ENCODE peak calls at places on chromosomes 6 and 20, in seven cellular contexts. Q is IMR-90, T is sigmoid colon, K is HCT116, P is tibial nerve, M is prostate gland, A is A549. O is an unnamed sample.
A peak's percentile ranks its signal among the peaks of the same experiment; 100 is the strongest.

GRCh38 chr6:53168516-53169257 is 20.0 kb upstream of the GCM1 start:
- DNase-seq in Q (peak; percentile 36), T (no peak), K (no peak), P (no peak), M (no peak), A (no peak), O (no peak)

GRCh38 chr20:12594410-12595130 is 414.2 kb upstream of the SPTLC3 start:
- DNase-seq in Q (no peak), T (no peak), K (no peak), P (no peak), M (no peak), A (peak; percentile 57), O (no peak)

GRCh38 chr20:10306440-10307358 is 88.1 kb downstream of the SNAP25 start:
- DNase-seq in Q (peak; percentile 91), T (no peak), K (no peak), P (no peak), M (no peak), A (no peak), O (no peak)

GRCh38 chr6:157609556-157609955 is 213.5 kb upstream of the SNX9 start:
- DNase-seq in Q (no peak), T (no peak), K (no peak), P (no peak), M (no peak), A (no peak), O (no peak)

GRCh38 chr6:12923644-12924235 is 207.2 kb downstream of the PHACTR1 start:
- DNase-seq in Q (no peak), T (no peak), K (no peak), P (no peak), M (no peak), A (no peak), O (no peak)

GRCh38 chr6:69162811-69163210 is 527.7 kb downstream of the ADGRB3 start:
- DNase-seq in Q (no peak), T (no peak), K (no peak), P (no peak), M (no peak), A (no peak), O (no peak)

GRCh38 chr20:2814587-2815051 is at the start of gene C20orf141:
- DNase-seq in Q (peak; percentile 99), T (no peak), K (no peak), P (peak; percentile 65), M (no peak), A (peak; percentile 82), O (no peak)

GRCh38 chr20:37303637-37304036 is 14.2 kb downstream of the MANBAL start:
- DNase-seq in Q (no peak), T (peak; percentile 25), K (no peak), P (no peak), M (no peak), A (peak; percentile 31), O (no peak)

GRCh38 chr6:168097621-168098430 is 18.8 kb upstream of the FRMD1 start:
- DNase-seq in Q (no peak), T (no peak), K (no peak), P (no peak), M (no peak), A (no peak), O (no peak)

GRCh38 chr6:39812496-39812852 is 20.3 kb downstream of the DAAM2 start:
- DNase-seq in Q (no peak), T (no peak), K (no peak), P (no peak), M (no peak), A (no peak), O (no peak)

GRCh38 chr6:39814236-39814635 is 22.1 kb downstream of the DAAM2 start:
- DNase-seq in Q (no peak), T (no peak), K (no peak), P (no peak), M (no peak), A (no peak), O (no peak)

GRCh38 chr6:39808934-39809333 is 16.8 kb downstream of the DAAM2 start:
- DNase-seq in Q (no peak), T (no peak), K (no peak), P (no peak), M (no peak), A (no peak), O (no peak)

GRCh38 chr6:39812853-39813533 is 20.8 kb downstream of the DAAM2 start:
- DNase-seq in Q (peak; percentile 68), T (no peak), K (no peak), P (peak; percentile 72), M (no peak), A (no peak), O (no peak)

GRCh38 chr6:39811835-39812345 is 19.7 kb downstream of the DAAM2 start:
- DNase-seq in Q (no peak), T (no peak), K (no peak), P (no peak), M (no peak), A (no peak), O (no peak)
- H3K27ac ChIP-seq in Q (no peak overlapping the region), T (peak overlapping the region; percentile 53), K (no peak overlapping the region), P (peak overlapping the region; percentile 62), M (no peak overlapping the region), A (no peak overlapping the region), O (peak overlapping the region; percentile 31)

GRCh38 chr6:129774697-129775447 is 64.9 kb upstream of the ARHGAP18 start:
- DNase-seq in Q (peak; percentile 82), T (peak; percentile 81), K (peak; percentile 68), P (peak; percentile 66), M (peak; percentile 25), A (peak; percentile 66), O (no peak)
- TF ChIP-seq CTCF in Q (peak; percentile 92), T (peak; percentile 59), K (peak; percentile 77), P (peak; percentile 84), M (peak; percentile 64), A (peak; percentile 53), O (peak; percentile 56)

GRCh38 chr20:47356526-47357295 is at the start of gene ZMYND8:
- DNase-seq in Q (peak; percentile 92), T (peak; percentile 95), K (peak; percentile 77), P (peak; percentile 97), M (peak; percentile 94), A (peak; percentile 94), O (peak; percentile 49)

GRCh38 chr20:47358672-47359532 is 2.4 kb upstream of the ZMYND8 start:
- DNase-seq in Q (peak; percentile 90), T (peak; percentile 94), K (peak; percentile 49), P (peak; percentile 90), M (peak; percentile 95), A (peak; percentile 97), O (peak; percentile 18)

GRCh38 chr20:47358052-47358671 is 1.7 kb upstream of the ZMYND8 start:
- DNase-seq in Q (no peak), T (no peak), K (no peak), P (no peak), M (no peak), A (no peak), O (no peak)

GRCh38 chr20:47356220-47356525 is 326 bp downstream of the ZMYND8 start:
- DNase-seq in Q (no peak), T (no peak), K (no peak), P (no peak), M (no peak), A (no peak), O (no peak)

GRCh38 chr20:47357296-47358051 is 975 bp upstream of the ZMYND8 start:
- DNase-seq in Q (peak; percentile 94), T (peak; percentile 95), K (peak; percentile 58), P (peak; percentile 66), M (peak; percentile 94), A (peak; percentile 96), O (peak; percentile 49)
- TF ChIP-seq POLR2A in Q (peak; percentile 71), T (peak; percentile 58), K (peak; percentile 27), P (peak; percentile 46), M (peak; percentile 33), A (peak; percentile 6), O (no peak)

DNA sequence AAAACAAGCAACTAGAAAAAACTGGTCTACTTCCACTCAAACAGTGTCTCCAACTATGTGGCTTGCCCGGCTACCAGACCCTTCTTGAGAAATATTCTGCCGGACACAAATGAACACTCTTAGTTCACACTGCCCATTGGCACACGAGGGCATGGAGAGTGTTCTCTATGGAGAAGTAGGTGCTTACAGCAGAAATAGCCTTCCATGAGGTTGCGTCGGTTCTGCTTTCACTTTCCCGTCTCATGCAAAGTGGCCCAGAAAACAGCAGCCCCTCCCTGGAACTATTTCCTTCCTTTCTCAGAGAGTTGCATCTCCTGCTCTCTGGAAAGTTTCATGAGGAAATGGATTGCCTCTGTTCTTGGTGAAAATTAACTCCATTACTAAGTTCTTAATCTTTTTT is 9.5 kb upstream of the HLA-DOA start:
- DNase-seq in Q (peak; percentile 47), T (peak; percentile 87), K (no peak), P (peak; percentile 53), M (peak; percentile 36), A (no peak), O (peak; percentile 63)
- H3K27ac ChIP-seq in Q (no peak overlapping the region), T (peak overlapping the region; percentile 74), K (no peak overlapping the region), P (peak overlapping the region; percentile 82), M (peak overlapping the region; percentile 58), A (no peak overlapping the region), O (peak overlapping the region; percentile 78)

DNA sequence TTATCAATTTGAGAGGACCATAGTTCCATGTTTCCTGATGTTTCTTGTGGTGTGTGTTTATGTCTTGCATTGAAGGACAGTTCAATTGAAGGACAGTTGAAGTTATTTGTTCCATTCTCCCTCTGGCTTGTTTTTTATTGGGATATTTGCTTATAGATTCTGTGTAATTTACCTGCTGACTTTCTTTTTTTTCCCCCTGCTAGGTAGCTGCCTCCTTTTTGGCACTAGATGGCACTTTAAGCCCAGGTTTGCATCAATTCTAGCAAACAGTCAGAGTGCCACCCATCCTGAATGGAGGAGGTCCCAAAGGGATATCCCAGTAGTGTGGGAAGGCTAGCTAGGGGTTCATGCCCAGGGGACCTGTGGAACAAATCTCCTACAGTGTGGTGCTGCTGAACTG is 78.1 kb downstream of the CFAP61 start:
- DNase-seq in Q (no peak), T (no peak), K (peak; percentile 33), P (no peak), M (no peak), A (peak; percentile 48), O (no peak)
- TF ChIP-seq CTCF in Q (peak; percentile 34), T (no peak), K (peak; percentile 35), P (no peak), M (no peak), A (peak; percentile 20), O (no peak)

GRCh38 chr6:161100072-161100471 is 108.5 kb downstream of the MAP3K4 start:
- DNase-seq in Q (no peak), T (no peak), K (no peak), P (no peak), M (no peak), A (no peak), O (no peak)
- TF ChIP-seq POLR2A in Q (no peak), T (no peak), K (no peak), P (no peak), M (no peak), A (no peak), O (no peak)

DNA sequence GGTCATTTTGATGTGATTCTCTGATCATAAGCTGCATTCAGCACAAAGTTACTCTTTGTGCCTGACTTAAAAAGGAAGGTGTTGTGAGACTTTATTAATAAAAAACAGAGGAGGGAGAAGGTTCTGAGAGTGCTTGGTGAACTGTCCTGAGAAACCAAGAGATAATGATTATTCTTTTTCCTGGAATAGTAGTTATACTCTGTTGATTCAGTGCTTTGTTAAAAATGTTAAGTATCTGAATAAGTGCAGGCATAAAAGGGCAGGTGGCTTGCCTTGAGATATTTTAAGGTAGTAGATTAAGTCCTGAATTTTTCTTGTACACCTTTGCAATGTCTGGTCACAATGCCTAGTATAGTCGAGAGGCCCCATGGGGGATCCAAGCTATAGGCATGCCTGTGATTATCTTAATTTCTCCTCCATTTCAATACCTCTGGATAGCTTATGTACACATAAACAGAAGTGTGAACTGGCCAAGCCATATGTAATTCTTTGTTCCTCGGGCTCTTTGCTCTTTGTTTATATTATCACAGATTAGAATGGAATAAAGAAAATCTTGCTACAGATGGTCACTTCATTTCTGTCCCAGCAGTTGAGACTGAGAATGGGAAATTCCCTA is 50.0 kb downstream of the SOBP start:
- DNase-seq in Q (no peak), T (no peak), K (no peak), P (no peak), M (no peak), A (no peak), O (no peak)
- H3K27ac ChIP-seq in Q (no peak overlapping the region), T (no peak overlapping the region), K (no peak overlapping the region), P (no peak overlapping the region), M (no peak overlapping the region), A (peak overlapping the region; percentile 57), O (no peak overlapping the region)